ENCODE peak calls at places on chromosomes 1 and 21, in four cellular contexts. E is right lobe of liver, W is stomach, B is adrenal gland. K is an unnamed sample.

GRCh38 chr1:23282967-23283366 is 61.1 kb downstream of the HNRNPR start:
- DNase-seq in B (no peak), E (no peak), W (no peak), K (no peak)

GRCh38 chr1:197065549-197065948 is 1.5 kb downstream of the F13B start:
- DNase-seq in B (no peak), E (no peak), W (no peak), K (no peak)

GRCh38 chr1:155773221-155773620 is 83.8 kb downstream of the GON4L start:
- DNase-seq in W (no peak), E (no peak), B (no peak), K (no peak)

GRCh38 chr1:40985875-40986274 is 6.4 kb downstream of the CTPS1 start:
- DNase-seq in B (no peak), W (no peak), E (no peak), K (no peak)

GRCh38 chr1:22428672-22429071 is 23.0 kb upstream of the ZBTB40 start:
- DNase-seq in E (no peak), W (no peak), B (no peak), K (no peak)

GRCh38 chr1:56432561-56432971 is 146.8 kb downstream of the PLPP3 start:
- DNase-seq in W (peak; percentile 70), E (peak; percentile 86), B (no peak), K (no peak)

GRCh38 chr1:113320972-113321680 is 69.2 kb upstream of the MAGI3 start:
- DNase-seq in B (no peak), E (no peak), W (no peak), K (no peak)

GRCh38 chr1:60055336-60055735 is 18.2 kb downstream of the C1orf87 start:
- DNase-seq in B (no peak), W (no peak), E (no peak), K (no peak)

GRCh38 chr1:226510453-226510852 is 38.1 kb upstream of the STUM start:
- DNase-seq in E (no peak), W (peak; percentile 13), B (no peak), K (no peak)

GRCh38 chr1:23101101-23101827 is 67.4 kb downstream of the LUZP1 start:
- DNase-seq in E (no peak), W (no peak), B (no peak), K (no peak)

GRCh38 chr21:34979383-34979782 is 69.7 kb downstream of the RUNX1 start:
- DNase-seq in W (no peak), B (no peak), E (no peak), K (no peak)

GRCh38 chr21:33078907-33079582 is 9.1 kb downstream of the OLIG1 start:
- DNase-seq in E (no peak), B (no peak), W (no peak), K (peak; percentile 51)

GRCh38 chr1:61253059-61253735 is 170.8 kb downstream of the NFIA start:
- DNase-seq in E (peak; percentile 78), B (peak; percentile 92), W (peak; percentile 76), K (peak; percentile 87)

GRCh38 chr1:54253480-54253879 is 53.5 kb downstream of the MRPL37 start:
- DNase-seq in W (no peak), E (no peak), B (peak; percentile 73), K (no peak)

GRCh38 chr1:23719162-23719820 is 24.0 kb upstream of the ELOA start:
- DNase-seq in B (peak; percentile 32), W (peak; percentile 59), E (peak; percentile 61), K (no peak)

GRCh38 chr21:33839167-33839716 is 76.4 kb downstream of the ATP5PO start:
- DNase-seq in E (no peak), W (no peak), B (no peak), K (no peak)

GRCh38 chr1:13996334-13996733 is 296.3 kb downstream of the PRDM2 start:
- DNase-seq in W (no peak), B (no peak), E (no peak), K (no peak)

GRCh38 chr1:246617156-246617555 is 50.9 kb downstream of the CNST start:
- DNase-seq in W (no peak), E (no peak), B (no peak), K (no peak)

GRCh38 chr1:91693542-91693941 is 192.4 kb downstream of the TGFBR3 start:
- DNase-seq in E (no peak), B (peak; percentile 89), W (peak; percentile 51), K (peak; percentile 68)

GRCh38 chr1:228370941-228371740 is 35.5 kb downstream of the TRIM11 start:
- DNase-seq in E (peak; percentile 53), B (peak; percentile 48), W (no peak), K (peak; percentile 4)

GRCh38 chr1:245277276-245277675 is 122.5 kb downstream of the KIF26B start:
- DNase-seq in W (peak; percentile 69), E (no peak), B (no peak), K (no peak)

GRCh38 chr1:238772321-238772720 is 614.0 kb upstream of the CHRM3 start:
- DNase-seq in B (no peak), W (no peak), E (no peak), K (no peak)

GRCh38 chr1:89271616-89272015 is 1.0 kb downstream of the GBP5 start:
- DNase-seq in W (no peak), B (no peak), E (no peak), K (no peak)

GRCh38 chr1:16445052-16445451 is 4.5 kb downstream of the NECAP2 start:
- DNase-seq in E (no peak), W (no peak), B (no peak), K (no peak)

GRCh38 chr1:163813251-163813650 is 491.5 kb downstream of the NUF2 start:
- DNase-seq in B (no peak), W (no peak), E (no peak), K (no peak)

GRCh38 chr1:160058087-160058486 is 11.9 kb downstream of the KCNJ10 start:
- DNase-seq in W (no peak), E (no peak), B (no peak), K (no peak)

GRCh38 chr1:221708076-221708571 is 33.8 kb downstream of the DUSP10 start:
- DNase-seq in E (no peak), W (no peak), B (no peak), K (no peak)

GRCh38 chr21:38953516-38953915 is 147.8 kb downstream of the ETS2 start:
- DNase-seq in E (no peak), B (no peak), W (no peak), K (no peak)

GRCh38 chr21:38954450-38955059 is 148.8 kb downstream of the ETS2 start:
- DNase-seq in B (no peak), W (peak; percentile 51), E (no peak), K (no peak)

GRCh38 chr21:38951095-38951745 is 145.5 kb downstream of the ETS2 start:
- DNase-seq in E (no peak), W (no peak), B (no peak), K (no peak)

GRCh38 chr21:38950388-38951094 is 144.8 kb downstream of the ETS2 start:
- DNase-seq in E (no peak), W (peak; percentile 37), B (no peak), K (no peak)

DNA sequence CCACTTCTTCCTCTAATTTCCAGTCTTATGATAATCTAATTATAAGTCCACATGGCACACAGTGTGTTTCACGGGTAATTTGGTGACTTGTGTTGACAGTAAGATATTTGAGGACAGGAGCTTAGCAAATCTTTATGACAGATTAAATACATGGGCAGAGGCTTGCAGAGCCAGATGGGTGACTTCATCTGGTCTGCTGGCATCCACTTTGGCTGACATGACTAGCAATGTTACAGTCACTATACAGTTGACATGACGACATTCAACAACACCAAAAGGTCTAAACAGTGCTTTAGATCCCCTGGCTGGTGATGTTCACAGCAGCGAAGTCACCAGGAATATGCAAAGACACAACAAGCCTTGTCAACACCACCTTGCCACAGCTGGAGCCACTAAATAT is 147.2 kb downstream of the ETS2 start:
- DNase-seq in W (no peak), E (no peak), B (no peak), K (no peak)
- TF ChIP-seq POLR2A in W (no peak), E (no peak), B (no peak), K (no peak)

GRCh38 chr21:31117046-31117916 is 79.0 kb upstream of the KRTAP19-8 start:
- DNase-seq in W (no peak), B (no peak), E (no peak), K (no peak)
- TF ChIP-seq CTCF in W (no peak), B (no peak), E (no peak), K (no peak)

GRCh38 chr1:210850556-210850955 is 283.4 kb downstream of the KCNH1 start:
- DNase-seq in B (no peak), W (no peak), E (no peak), K (no peak)
- H3K27ac ChIP-seq in B (no peak overlapping the region), W (no peak overlapping the region), E (no peak overlapping the region), K (no peak overlapping the region)

GRCh38 chr21:41369915-41370839 is 8.3 kb downstream of the MX2 start:
- DNase-seq in E (peak; percentile 54), W (peak; percentile 25), B (no peak), K (no peak)

GRCh38 chr21:41370840-41371697 is 9.2 kb downstream of the MX2 start:
- DNase-seq in W (no peak), E (no peak), B (no peak), K (peak; percentile 17)

GRCh38 chr21:41367598-41368360 is 6.0 kb downstream of the MX2 start:
- DNase-seq in B (no peak), E (no peak), W (no peak), K (no peak)

GRCh38 chr21:41368361-41369104 is 6.7 kb downstream of the MX2 start:
- DNase-seq in W (no peak), E (no peak), B (no peak), K (no peak)

DNA sequence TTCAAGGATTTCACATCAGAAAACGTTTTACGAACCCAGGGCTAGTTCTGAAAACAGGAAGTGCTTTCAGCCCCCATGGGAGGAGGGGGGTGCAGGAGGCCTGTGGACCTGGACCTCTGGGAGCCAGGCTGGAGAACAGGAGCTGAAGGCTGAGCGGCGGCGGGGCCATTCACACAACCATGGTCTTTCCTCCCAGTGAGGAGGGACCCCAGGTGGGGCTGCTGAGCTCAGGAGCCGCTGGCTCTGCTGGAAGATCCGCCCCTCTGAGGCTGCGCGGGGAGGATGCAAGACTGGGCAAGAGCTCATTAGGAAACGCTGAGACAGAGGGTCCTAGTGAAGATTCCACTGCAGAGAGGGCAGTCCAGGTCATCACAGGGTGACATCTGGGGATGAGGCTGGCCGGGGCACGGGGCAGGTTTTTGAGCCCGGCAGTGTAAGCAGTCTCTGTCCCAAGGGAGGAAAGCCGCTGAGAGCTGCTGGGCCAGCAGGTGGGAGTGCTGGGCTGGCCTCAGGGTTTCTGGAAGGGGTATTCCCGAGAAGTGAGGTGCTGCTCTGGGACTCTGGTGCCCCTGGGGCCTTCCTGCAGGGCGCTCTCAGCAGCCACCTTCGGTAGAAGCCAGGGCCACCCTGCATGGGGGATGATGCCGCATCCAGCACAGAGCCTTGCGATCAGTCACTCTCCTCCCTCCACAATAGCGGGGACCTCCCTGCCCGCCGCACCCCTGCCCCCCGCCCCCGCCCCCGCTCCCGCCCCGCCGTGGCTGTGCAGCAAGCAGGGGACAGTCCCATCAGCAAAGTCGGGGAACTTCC is 7.5 kb downstream of the MX2 start:
- DNase-seq in W (no peak), B (no peak), E (peak; percentile 54), K (peak; percentile 21)
- TF ChIP-seq POLR2A in W (no peak), B (no peak), E (no peak), K (no peak)

DNA sequence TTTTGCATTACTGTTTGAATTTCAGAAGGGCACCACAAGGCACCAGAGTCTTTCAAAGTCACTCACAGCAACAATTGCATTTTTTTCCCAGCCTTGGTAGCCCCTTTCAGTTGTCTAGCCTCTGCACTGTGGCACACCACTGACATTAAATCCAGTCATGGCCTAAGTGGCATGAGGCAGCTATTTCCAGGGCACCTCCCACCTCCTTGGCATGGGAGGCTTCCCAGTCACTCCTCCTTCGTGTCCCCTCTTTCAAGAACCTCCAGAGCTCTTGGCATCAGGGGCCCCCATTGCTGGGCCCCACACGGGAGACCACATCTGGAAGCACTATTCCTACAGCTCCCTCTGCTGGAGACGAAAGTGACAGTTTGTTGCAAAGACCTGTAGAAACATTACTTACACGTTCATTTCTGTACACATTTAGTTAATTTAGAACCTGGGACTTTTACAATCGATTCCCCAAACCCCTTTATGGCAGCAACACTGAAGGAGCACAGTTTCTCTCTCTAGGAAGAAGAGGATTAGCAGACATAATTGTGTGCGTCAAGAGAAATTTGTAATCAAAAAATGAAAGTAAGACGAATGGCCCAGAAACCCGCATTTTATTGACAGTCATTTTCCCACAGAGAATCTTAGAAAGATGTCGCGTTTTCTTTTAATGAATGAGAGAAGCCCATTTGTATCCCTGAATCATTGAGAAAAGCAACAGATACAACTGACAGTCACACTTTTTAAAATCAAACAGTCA is 5.7 kb upstream of the CHD5 start:
- DNase-seq in E (no peak), B (no peak), W (no peak), K (no peak)
- TF ChIP-seq CTCF in E (peak; percentile 30), B (no peak), W (no peak), K (peak; percentile 6)

K was measured in body of pancreas.